ENCODE peak calls at places on chromosomes 11 and 22, in eight cellular contexts. Y, L, N, D, I, P, V and O are unnamed samples.

GRCh38 chr22:39317084-39317755 is 2.2 kb downstream of the RPL3 start:
- DNase-seq in Y (no peak), L (no peak), N (peak), D (no peak), I (no peak), P (peak), V (peak), O (no peak)

GRCh38 chr11:33065445-33066178 is 26.2 kb downstream of the TCP11L1 start:
- DNase-seq in Y (peak), L (peak), N (peak), D (peak), I (peak), P (peak), V (peak), O (peak)

GRCh38 chr11:19311306-19312030 is 70.7 kb upstream of the E2F8 start:
- DNase-seq in Y (peak), L (no peak), N (no peak), D (peak), I (peak), P (peak), V (peak), O (peak)

GRCh38 chr11:119874660-119875238 is 145.7 kb upstream of the NECTIN1 start:
- DNase-seq in Y (no peak), L (no peak), N (no peak), D (no peak), I (no peak), P (no peak), V (no peak), O (no peak)

GRCh38 chr11:74641289-74641688 is 48.9 kb downstream of the POLD3 start:
- DNase-seq in Y (no peak), L (no peak), N (no peak), D (no peak), I (no peak), P (no peak), V (no peak), O (no peak)

GRCh38 chr11:118911113-118911879 is 14.4 kb downstream of the BCL9L start:
- DNase-seq in Y (peak), L (no peak), N (no peak), D (no peak), I (no peak), P (no peak), V (no peak), O (no peak)

GRCh38 chr22:31588970-31589675 is 72.9 kb downstream of the PISD start:
- DNase-seq in Y (no peak), L (no peak), N (no peak), D (no peak), I (no peak), P (no peak), V (no peak), O (no peak)

GRCh38 chr11:16558499-16558898 is 179.9 kb upstream of the C11orf58 start:
- DNase-seq in Y (no peak), L (no peak), N (no peak), D (no peak), I (no peak), P (no peak), V (no peak), O (no peak)

GRCh38 chr11:17991799-17992433 is 20.9 kb downstream of the SERGEF start:
- DNase-seq in Y (peak), L (no peak), N (no peak), D (peak), I (peak), P (peak), V (peak), O (peak)

GRCh38 chr22:16819249-16819648 is 6.0 kb downstream of the XKR3 start:
- DNase-seq in Y (no peak), L (no peak), N (no peak), D (no peak), I (no peak), P (no peak), V (no peak), O (no peak)

GRCh38 chr22:22800716-22801115 is 86.9 kb upstream of the IGLL5 start:
- DNase-seq in Y (no peak), L (no peak), N (no peak), D (no peak), I (no peak), P (no peak), V (no peak), O (no peak)

GRCh38 chr11:2566223-2567025 is 121.6 kb downstream of the KCNQ1 start:
- DNase-seq in Y (no peak), L (no peak), N (peak), D (no peak), I (no peak), P (no peak), V (no peak), O (no peak)

GRCh38 chr11:61811831-61812230 is 5.0 kb downstream of the FADS1 start:
- DNase-seq in Y (no peak), L (no peak), N (no peak), D (no peak), I (no peak), P (no peak), V (no peak), O (no peak)

GRCh38 chr11:102184269-102184987 is 74.2 kb downstream of the YAP1 start:
- DNase-seq in Y (no peak), L (no peak), N (no peak), D (no peak), I (no peak), P (no peak), V (no peak), O (no peak)

GRCh38 chr22:44337658-44338004 is 24.9 kb upstream of the SHISAL1 start:
- DNase-seq in Y (peak), L (no peak), N (no peak), D (no peak), I (no peak), P (no peak), V (peak), O (no peak)